ENCODE peak calls at places on chromosomes 5 and 9, in four cellular contexts. O, L, W and R are unnamed samples.

GRCh38 chr5:173472784-173473278 is 143.6 kb downstream of the BOD1 start:
- DNase-seq in L (peak; percentile 33), W (no peak), O (no peak), R (no peak)

GRCh38 chr9:70954607-70955143 is 166.7 kb downstream of the TRPM3 start:
- DNase-seq in L (no peak), O (peak; percentile 10), W (no peak), R (no peak)

GRCh38 chr9:5621327-5621726 is 7.6 kb upstream of the RIC1 start:
- DNase-seq in L (no peak), W (peak; percentile 12), O (no peak), R (no peak)

GRCh38 chr5:141968914-141969608 is at the start of gene RNF14:
- DNase-seq in W (peak; percentile 97), O (peak; percentile 94), L (peak; percentile 92), R (peak; percentile 96)

GRCh38 chr5:120767171-120767820 is 303.2 kb downstream of the PRR16 start:
- DNase-seq in W (no peak), O (no peak), L (no peak), R (no peak)

GRCh38 chr9:99030082-99030481 is 74.8 kb upstream of the TGFBR1 start:
- DNase-seq in L (no peak), O (no peak), W (no peak), R (no peak)

GRCh38 chr9:38415846-38416245 is 8.4 kb downstream of the IGFBPL1 start:
- DNase-seq in O (no peak), W (no peak), L (no peak), R (no peak)

GRCh38 chr5:37308796-37309195 is 59.6 kb upstream of the CPLANE1 start:
- DNase-seq in W (no peak), L (no peak), O (no peak), R (no peak)

GRCh38 chr5:168651654-168652053 is 72.5 kb upstream of the PANK3 start:
- DNase-seq in O (no peak), W (peak; percentile 53), L (peak; percentile 50), R (no peak)

GRCh38 chr5:20833081-20833627 is 845.2 kb upstream of the CDH18 start:
- DNase-seq in W (no peak), O (no peak), L (no peak), R (no peak)

GRCh38 chr5:170885779-170886178 is 24.0 kb downstream of the RANBP17 start:
- DNase-seq in O (no peak), L (no peak), W (no peak), R (peak; percentile 7)

GRCh38 chr5:154461531-154461930 is 15.7 kb downstream of the SAP30L start:
- DNase-seq in W (no peak), O (peak; percentile 15), L (no peak), R (no peak)
- TF ChIP-seq CTCF in W (no peak), O (peak; percentile 40), L (no peak), R (peak; percentile 37)

GRCh38 chr9:1709347-1709746 is 305.8 kb upstream of the SMARCA2 start:
- DNase-seq in W (no peak), O (no peak), L (no peak), R (no peak)
- TF ChIP-seq CTCF in W (no peak), O (peak; percentile 34), L (no peak), R (peak; percentile 45)

DNA sequence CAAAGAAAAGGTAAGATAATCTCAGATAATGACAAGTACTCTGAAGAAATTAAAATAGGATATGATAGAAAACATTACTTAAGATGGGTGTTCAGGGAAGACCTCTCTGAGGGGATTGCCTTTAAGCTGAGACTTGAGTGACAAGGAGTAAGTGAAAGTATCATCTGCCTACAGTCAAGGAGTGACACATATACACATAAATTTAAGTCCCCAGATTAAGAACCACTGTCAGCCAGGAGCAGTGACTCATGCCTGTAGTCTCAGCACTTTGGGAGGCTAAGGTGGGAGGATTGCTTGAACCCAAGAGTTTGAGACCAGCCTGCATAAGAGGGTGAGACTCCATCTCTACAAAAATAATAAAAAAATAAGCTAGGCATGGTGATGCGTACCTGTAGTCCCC is 19.7 kb upstream of the ANKHD1 start:
- DNase-seq in W (no peak), O (no peak), L (no peak), R (no peak)
- TF ChIP-seq CTCF in W (no peak), O (no peak), L (no peak), R (no peak)

DNA sequence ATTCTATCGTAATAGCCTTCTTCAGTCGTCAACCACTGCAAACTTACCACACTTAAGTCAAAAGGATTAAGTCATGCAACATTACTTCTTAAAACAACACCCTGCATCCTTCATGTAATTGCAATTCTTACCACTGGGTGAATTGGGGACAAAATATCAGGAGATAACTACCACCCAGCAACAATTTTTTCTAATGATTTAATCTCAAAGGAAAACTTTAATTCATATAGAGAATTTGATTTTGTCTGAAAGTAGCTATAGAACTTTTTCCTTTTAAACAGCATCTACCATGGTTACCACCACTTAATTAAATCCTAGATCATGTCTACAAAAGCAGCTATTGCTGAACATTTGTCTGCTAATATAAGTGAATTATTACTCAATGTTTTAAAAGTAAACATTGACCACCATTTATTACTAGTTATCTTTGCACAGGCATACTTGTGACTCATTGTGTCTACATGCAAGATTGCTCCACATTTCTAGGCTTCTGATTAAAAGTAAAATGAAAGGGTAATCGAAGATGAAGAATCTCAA is 10.5 kb downstream of the MLLT3 start:
- DNase-seq in O (no peak), W (no peak), L (no peak), R (no peak)
- TF ChIP-seq CTCF in O (peak; percentile 56), W (peak; percentile 33), L (no peak), R (peak; percentile 67)

GRCh38 chr5:140347382-140347781 is 979 bp upstream of the HBEGF start:
- DNase-seq in L (no peak), O (no peak), W (no peak), R (no peak)

GRCh38 chr5:140342896-140343295 is 3.5 kb downstream of the HBEGF start:
- DNase-seq in O (no peak), L (no peak), W (no peak), R (no peak)

GRCh38 chr5:140345919-140346347 is 470 bp downstream of the HBEGF start:
- DNase-seq in W (peak; percentile 77), L (no peak), O (peak; percentile 55), R (peak; percentile 62)

GRCh38 chr5:140346348-140347221 is at the start of gene HBEGF:
- DNase-seq in O (peak; percentile 92), L (peak; percentile 58), W (peak; percentile 91), R (peak; percentile 81)

DNA sequence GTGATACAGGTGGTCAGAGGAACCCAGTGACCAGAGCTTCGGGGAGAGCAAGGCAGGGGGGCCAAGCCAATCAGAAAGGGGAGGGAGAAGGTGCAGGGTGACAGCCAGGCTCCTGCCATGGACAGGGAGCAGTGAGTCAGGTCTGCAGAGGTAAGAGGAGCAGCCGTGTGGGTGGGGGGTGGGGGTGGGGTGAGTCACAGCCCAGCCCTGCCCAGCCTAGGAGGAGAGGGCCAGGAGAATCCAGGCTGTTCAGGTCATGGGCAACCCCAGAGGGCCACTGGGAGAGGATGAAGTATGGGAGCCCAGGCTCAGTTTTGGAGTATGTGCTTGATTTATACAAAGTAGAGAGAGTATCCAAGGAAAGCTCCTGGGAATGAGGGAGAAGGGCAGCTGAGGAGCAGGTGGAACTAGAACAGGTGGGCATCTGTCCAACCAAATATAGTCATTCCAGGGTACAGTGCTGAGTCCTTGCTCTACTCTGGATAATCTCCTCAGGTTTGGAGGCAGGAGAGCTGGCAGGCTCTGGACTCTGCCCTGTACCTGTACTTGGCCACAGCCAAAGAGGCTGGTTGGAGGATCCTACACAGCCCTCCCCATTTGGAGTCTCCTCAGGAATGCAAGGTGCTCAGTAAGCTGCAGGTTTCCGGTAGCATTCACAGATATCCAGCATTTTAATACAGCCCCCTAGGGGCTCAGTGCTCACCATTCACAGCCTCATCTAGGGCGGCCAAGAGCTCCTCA is 1.6 kb downstream of the HBEGF start:
- DNase-seq in L (no peak), O (peak; percentile 51), W (peak; percentile 50), R (no peak)
- TF ChIP-seq CTCF in L (no peak), O (no peak), W (no peak), R (no peak)

GRCh38 chr9:124720429-124721108 is 50.5 kb downstream of the NR6A1 start:
- DNase-seq in L (no peak), O (no peak), W (no peak), R (no peak)
- TF ChIP-seq CTCF in L (no peak), O (no peak), W (no peak), R (no peak)

GRCh38 chr5:43400082-43400481 is 12.1 kb downstream of the CCL28 start:
- DNase-seq in O (no peak), L (no peak), W (no peak), R (no peak)
- TF ChIP-seq CTCF in O (peak; percentile 75), L (no peak), W (no peak), R (no peak)

GRCh38 chr5:18243846-18244245 is 609.6 kb downstream of the TAF11L14 start:
- DNase-seq in W (no peak), L (no peak), O (no peak), R (no peak)
- TF ChIP-seq CTCF in W (no peak), L (no peak), O (no peak), R (no peak)

GRCh38 chr9:106862115-106862945 is 636 bp upstream of the ZNF462 start:
- DNase-seq in W (peak; percentile 37), O (peak; percentile 14), L (no peak), R (peak; percentile 59)
- TF ChIP-seq CTCF in W (no peak), O (no peak), L (no peak), R (no peak)